ENCODE peak calls at places on chromosomes 4 and X, in four cellular contexts. C, K, R and G are unnamed samples.

GRCh38 chr4:57037982-57038604 is 59.4 kb downstream of the POLR2B start:
- DNase-seq in C (peak), K (peak), R (peak), G (no peak)

GRCh38 chr4:123415977-123416376 is 19.4 kb downstream of the SPRY1 start:
- DNase-seq in C (no peak), K (no peak), R (no peak), G (peak)

GRCh38 chrX:23389196-23389792 is 54.6 kb downstream of the PTCHD1 start:
- DNase-seq in C (no peak), K (no peak), R (no peak), G (no peak)

GRCh38 chr4:98711526-98711925 is 53.1 kb upstream of the TSPAN5 start:
- DNase-seq in C (no peak), K (no peak), R (no peak), G (no peak)

GRCh38 chrX:112852850-112853249 is 12.2 kb upstream of the AMOT start:
- DNase-seq in C (no peak), K (no peak), R (no peak), G (no peak)

GRCh38 chr4:89248879-89249281 is 58.7 kb downstream of the GPRIN3 start:
- DNase-seq in C (no peak), K (peak), R (no peak), G (no peak)

GRCh38 chr4:1193206-1194027 is 21.0 kb upstream of the SPON2 start:
- DNase-seq in C (no peak), K (peak), R (no peak), G (no peak)

GRCh38 chrX:111088628-111089027 is 7.4 kb upstream of the PAK3 start:
- DNase-seq in C (no peak), K (no peak), R (no peak), G (no peak)

GRCh38 chrX:17814557-17814956 is 46.5 kb downstream of the RAI2 start:
- DNase-seq in C (no peak), K (no peak), R (no peak), G (no peak)

GRCh38 chrX:49166914-49167739 is 4.6 kb downstream of the MAGIX start:
- DNase-seq in C (no peak), K (peak), R (no peak), G (peak)

GRCh38 chr4:151204925-151205524 is 71.9 kb upstream of the PRSS48 start:
- DNase-seq in C (no peak), K (no peak), R (no peak), G (no peak)

GRCh38 chrX:140318306-140318705 is 186.6 kb downstream of the SOX3 start:
- DNase-seq in C (no peak), K (no peak), R (no peak), G (no peak)

GRCh38 chr4:104064650-104065577 is 345.1 kb upstream of the TACR3 start:
- DNase-seq in C (no peak), K (no peak), R (peak), G (no peak)

GRCh38 chr4:7037425-7037824 is 5.7 kb upstream of the TADA2B start:
- DNase-seq in C (no peak), K (no peak), R (no peak), G (no peak)
- TF ChIP-seq CTCF in C (no peak), K (no peak), R (no peak), G (no peak)

GRCh38 chr4:45944000-45944399 is 179.9 kb downstream of the GABRG1 start:
- DNase-seq in C (no peak), K (no peak), R (no peak), G (no peak)
- TF ChIP-seq CTCF in C (no peak), K (no peak), R (no peak), G (no peak)

GRCh38 chr4:10192331-10192730 is 75.7 kb upstream of the WDR1 start:
- DNase-seq in C (no peak), K (no peak), R (no peak), G (no peak)
- TF ChIP-seq CTCF in C (no peak), K (no peak), R (no peak), G (no peak)

DNA sequence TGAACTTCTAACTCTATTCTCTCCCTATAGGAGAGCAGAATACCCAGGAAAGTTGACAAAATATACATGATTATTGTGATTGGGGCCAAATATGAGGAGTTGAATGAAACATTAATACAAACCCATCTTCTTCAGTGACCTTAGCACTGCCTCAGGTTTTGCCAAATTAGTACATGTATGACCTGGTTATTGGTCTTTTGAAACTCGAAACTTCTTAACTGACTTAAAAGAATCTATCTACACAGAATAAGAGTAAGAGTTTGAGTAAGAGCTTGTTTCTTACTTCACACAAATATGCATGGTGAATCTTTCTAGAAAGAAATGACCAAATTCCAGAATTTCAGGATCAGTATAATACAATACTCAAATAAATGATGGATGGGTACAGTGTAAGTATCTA is 213.0 kb upstream of the GK2 start:
- DNase-seq in C (no peak), K (no peak), R (no peak), G (no peak)
- TF ChIP-seq CTCF in C (no peak), K (no peak), R (no peak), G (no peak)

DNA sequence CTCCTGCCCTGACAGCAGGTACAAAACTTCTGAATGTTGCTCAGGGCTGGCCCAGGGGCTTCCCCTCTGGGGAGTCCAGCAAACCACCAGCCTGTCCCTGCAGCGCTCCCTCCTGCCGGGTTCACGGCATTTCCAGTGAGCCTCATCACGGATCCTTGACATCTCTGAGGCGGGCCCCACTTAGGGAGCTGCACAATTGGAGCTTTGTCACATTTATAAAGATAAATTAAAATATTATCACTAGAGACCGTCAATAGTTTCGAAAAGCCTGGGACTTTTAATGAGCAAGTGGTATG is 5.1 kb upstream of the SORCS2 start:
- DNase-seq in C (no peak), K (no peak), R (no peak), G (no peak)
- TF ChIP-seq CTCF in C (no peak), K (no peak), R (no peak), G (no peak)

DNA sequence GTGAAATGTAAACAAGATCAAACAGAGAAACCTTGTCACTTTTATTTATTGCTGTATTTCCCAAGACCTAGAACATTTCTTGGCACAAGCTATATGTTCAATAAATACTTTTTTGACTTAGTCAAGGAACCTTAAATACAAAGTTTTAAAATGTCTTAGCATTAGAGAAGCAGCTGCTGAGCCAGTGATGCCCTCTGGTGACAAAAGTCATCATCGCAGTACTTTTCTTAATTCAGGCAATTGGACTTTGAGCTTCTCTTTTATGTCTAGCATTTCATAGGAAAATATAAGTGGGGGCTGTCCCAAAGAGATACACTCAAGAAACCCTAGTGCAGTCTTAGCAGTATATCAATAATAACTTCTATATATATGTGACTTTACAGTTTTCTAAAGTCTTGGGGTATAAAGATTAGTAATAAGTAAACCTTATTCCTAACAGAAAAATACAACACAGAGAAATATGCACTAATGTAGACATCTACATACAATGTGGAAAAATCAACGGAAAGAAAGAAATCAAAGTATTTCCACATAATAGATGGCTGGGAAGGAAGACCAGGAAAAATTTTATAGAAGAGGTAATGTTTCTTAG is 118.4 kb downstream of the DTHD1 start:
- DNase-seq in C (no peak), K (no peak), R (peak), G (no peak)
- TF ChIP-seq CTCF in C (no peak), K (peak), R (peak), G (peak)

DNA sequence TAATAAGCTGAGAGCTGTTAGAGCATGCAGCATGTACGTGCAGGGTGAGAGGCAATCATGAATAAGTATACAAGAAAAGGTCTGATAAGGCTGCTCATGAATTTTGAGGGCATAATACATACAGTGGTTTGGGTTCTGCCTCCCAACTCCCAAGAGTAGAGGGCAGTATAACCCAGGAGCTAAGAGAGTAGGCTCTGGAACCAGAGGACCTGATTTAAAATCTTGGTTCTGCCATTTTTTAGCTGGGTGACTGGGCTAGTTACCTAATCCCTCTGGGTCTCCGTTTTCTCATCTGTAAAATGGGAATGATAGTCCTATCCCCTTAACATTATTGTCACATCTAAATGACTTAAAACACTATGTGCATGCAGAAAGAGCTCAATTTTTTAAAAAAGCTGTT is 85.3 kb downstream of the LNX1 start:
- DNase-seq in C (no peak), K (no peak), R (no peak), G (no peak)
- TF ChIP-seq CTCF in C (no peak), K (no peak), R (no peak), G (no peak)

GRCh38 chr4:44679060-44679459 is 840 bp downstream of the GUF1 start:
- DNase-seq in C (no peak), K (no peak), R (no peak), G (no peak)

GRCh38 chr4:44674471-44674870 is 3.7 kb upstream of the GUF1 start:
- DNase-seq in C (no peak), K (no peak), R (no peak), G (no peak)

GRCh38 chr4:44678094-44679023 is at the start of gene GUF1:
- DNase-seq in C (peak), K (peak), R (peak), G (peak)
- TF ChIP-seq CTCF in C (no peak), K (no peak), R (no peak), G (no peak)

GRCh38 chrX:155535866-155536265 is 76.9 kb downstream of the TMLHE start:
- DNase-seq in C (no peak), K (no peak), R (no peak), G (no peak)

GRCh38 chrX:155534800-155535199 is 76.4 kb upstream of the F8A3 start:
- DNase-seq in C (no peak), K (no peak), R (no peak), G (no peak)
- TF ChIP-seq CTCF in C (no peak), K (peak), R (no peak), G (no peak)

DNA sequence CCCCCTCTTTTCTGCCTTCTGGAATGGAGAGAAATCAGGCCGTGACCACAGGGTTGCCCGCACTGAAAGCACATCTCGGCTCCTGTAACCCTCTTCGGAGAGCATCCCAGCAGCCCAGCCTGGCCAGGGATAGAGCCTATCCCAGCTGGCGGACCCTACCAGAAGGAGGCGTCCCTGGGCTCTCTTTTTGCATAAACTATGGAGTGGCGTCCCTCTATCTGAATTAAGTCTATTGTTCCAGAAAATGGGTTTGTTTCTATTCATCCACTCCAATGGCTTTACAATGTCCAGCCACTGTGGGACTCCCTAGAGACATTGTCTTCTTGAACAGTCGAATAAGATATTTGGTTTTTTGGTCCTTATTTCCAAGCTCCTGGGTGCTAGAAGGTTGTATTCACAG is 689 bp upstream of the NHSL2 start:
- DNase-seq in C (no peak), K (no peak), R (peak), G (no peak)
- TF ChIP-seq CTCF in C (no peak), K (no peak), R (no peak), G (no peak)